ENCODE peak calls at places on chromosomes 7 and 10, in four cellular contexts. H, X, E and Q are unnamed samples.

GRCh38 chr10:33134011-33134751 is 176.2 kb upstream of the ITGB1 start:
- DNase-seq in H (no peak), E (peak), X (no peak), Q (no peak)

GRCh38 chr7:143329471-143330170 is 13.7 kb downstream of the CLCN1 start:
- DNase-seq in E (no peak), H (no peak), X (no peak), Q (no peak)

GRCh38 chr10:91378061-91378460 is 32.1 kb upstream of the HECTD2 start:
- DNase-seq in E (peak), H (no peak), X (no peak), Q (no peak)

GRCh38 chr7:117673839-117674238 is 194.0 kb downstream of the CFTR start:
- DNase-seq in H (no peak), X (no peak), E (no peak), Q (peak)

GRCh38 chr10:112952282-112952991 is 2.4 kb downstream of the TCF7L2 start:
- DNase-seq in X (no peak), H (no peak), E (peak), Q (no peak)

GRCh38 chr7:100152404-100152803 is 3.7 kb downstream of the LAMTOR4 start:
- DNase-seq in E (no peak), X (no peak), H (no peak), Q (no peak)

GRCh38 chr7:137818036-137818435 is 28.7 kb downstream of the DGKI start:
- DNase-seq in X (no peak), H (no peak), E (no peak), Q (no peak)

GRCh38 chr10:49037187-49037586 is 78.1 kb downstream of the VSTM4 start:
- DNase-seq in E (no peak), H (no peak), X (no peak), Q (no peak)

GRCh38 chr7:138891446-138891810 is 89.8 kb downstream of the KIAA1549 start:
- DNase-seq in E (no peak), X (no peak), H (no peak), Q (no peak)

GRCh38 chr7:152859781-152860191 is 100.2 kb downstream of the ACTR3B start:
- DNase-seq in X (no peak), E (no peak), H (no peak), Q (peak)

GRCh38 chr10:69359089-69360025 is 57.4 kb downstream of the TACR2 start:
- DNase-seq in H (no peak), E (no peak), X (no peak), Q (no peak)

GRCh38 chr7:2100278-2101205 is 132.2 kb downstream of the MAD1L1 start:
- DNase-seq in H (no peak), X (peak), E (peak), Q (peak)

GRCh38 chr10:127833804-127834203 is 58.9 kb downstream of the CLRN3 start:
- DNase-seq in H (no peak), E (no peak), X (no peak), Q (no peak)

GRCh38 chr7:151137841-151138540 is 29.5 kb downstream of the GBX1 start:
- DNase-seq in H (no peak), E (no peak), X (no peak), Q (no peak)

GRCh38 chr7:2082357-2083038 is 150.2 kb downstream of the MAD1L1 start:
- DNase-seq in X (no peak), H (no peak), E (no peak), Q (peak)

GRCh38 chr10:131222986-131223385 is 88.5 kb downstream of the TCERG1L start:
- DNase-seq in X (no peak), E (no peak), H (no peak), Q (no peak)

GRCh38 chr10:96400465-96400864 is 41.7 kb upstream of the OPALIN start:
- DNase-seq in E (no peak), X (no peak), H (no peak), Q (no peak)

GRCh38 chr7:120981888-120982615 is 6.5 kb upstream of the CPED1 start:
- DNase-seq in H (no peak), E (no peak), X (no peak), Q (no peak)

GRCh38 chr7:30511973-30512662 is 7.5 kb upstream of the GGCT start:
- DNase-seq in X (no peak), E (no peak), H (no peak), Q (no peak)